ENCODE peak calls at places on chromosome 5, in four cellular contexts. L is A549, U is GM12878, S is ovary. Y is an unnamed sample.

GRCh38 chr5:61275841-61276240 is 56.2 kb upstream of the ZSWIM6 start:
- DNase-seq in L (peak), U (no peak), S (no peak), Y (no peak)

GRCh38 chr5:2996687-2997086 is 245.2 kb upstream of the IRX2 start:
- DNase-seq in L (no peak), U (no peak), S (no peak), Y (no peak)

GRCh38 chr5:67577424-67577823 is 380.8 kb upstream of the CD180 start:
- DNase-seq in L (no peak), U (no peak), S (no peak), Y (no peak)

GRCh38 chr5:156984064-156984463 is 21.0 kb upstream of the TIMD4 start:
- DNase-seq in L (no peak), U (no peak), S (no peak), Y (no peak)

GRCh38 chr5:151150484-151151262 is 6.9 kb downstream of the ANXA6 start:
- DNase-seq in L (no peak), U (peak), S (peak), Y (peak)

GRCh38 chr5:114055318-114055788 is 306.5 kb upstream of the KCNN2 start:
- DNase-seq in L (peak), U (no peak), S (peak), Y (peak)

GRCh38 chr5:171750316-171750788 is 35.3 kb upstream of the SMIM23 start:
- DNase-seq in L (peak), U (no peak), S (no peak), Y (peak)

GRCh38 chr5:168679515-168679920 is 100.3 kb upstream of the PANK3 start:
- DNase-seq in L (peak), U (peak), S (peak), Y (peak)

GRCh38 chr5:133049726-133050048 is 2.1 kb upstream of the HSPA4 start:
- DNase-seq in L (peak), U (no peak), S (no peak), Y (no peak)

GRCh38 chr5:6461006-6461405 is 12.3 kb downstream of the UBE2QL1 start:
- DNase-seq in L (no peak), U (no peak), S (no peak), Y (no peak)

GRCh38 chr5:10377081-10377480 is 23.6 kb downstream of the MARCHF6 start:
- DNase-seq in L (no peak), U (no peak), S (no peak), Y (no peak)

GRCh38 chr5:16550316-16550952 is 66.4 kb downstream of the RETREG1 start:
- DNase-seq in L (peak), U (no peak), S (no peak), Y (peak)

GRCh38 chr5:10724799-10725507 is 36.1 kb downstream of the DAP start:
- DNase-seq in L (peak), U (no peak), S (no peak), Y (peak)

GRCh38 chr5:140040358-140040757 is 2.7 kb downstream of the NRG2 start:
- DNase-seq in L (no peak), U (no peak), S (no peak), Y (no peak)

GRCh38 chr5:79318935-79319614 is 83.1 kb downstream of the JMY start:
- DNase-seq in L (peak), U (no peak), S (no peak), Y (no peak)

GRCh38 chr5:87751801-87752200 is 339.1 kb upstream of the CCNH start:
- DNase-seq in L (no peak), U (no peak), S (no peak), Y (no peak)

GRCh38 chr5:103424453-103425205 is 138.0 kb downstream of the NUDT12 start:
- DNase-seq in L (no peak), U (no peak), S (no peak), Y (no peak)

GRCh38 chr5:173514666-173515065 is 101.8 kb downstream of the BOD1 start:
- DNase-seq in L (no peak), U (no peak), S (no peak), Y (no peak)

GRCh38 chr5:14332038-14332631 is 189.0 kb downstream of the TRIO start:
- DNase-seq in L (no peak), U (no peak), S (no peak), Y (no peak)

GRCh38 chr5:36150676-36151433 is 832 bp downstream of the LMBRD2 start:
- DNase-seq in L (peak), U (no peak), S (peak), Y (peak)

GRCh38 chr5:57666582-57666981 is 184.0 kb upstream of the ACTBL2 start:
- DNase-seq in L (no peak), U (no peak), S (no peak), Y (no peak)

GRCh38 chr5:158236511-158237335 is 377.8 kb upstream of the CLINT1 start:
- DNase-seq in L (no peak), U (no peak), S (no peak), Y (no peak)

GRCh38 chr5:111635946-111636315 is 121.1 kb downstream of the NREP start:
- DNase-seq in L (no peak), U (no peak), S (no peak), Y (no peak)

GRCh38 chr5:181008136-181008535 is 19.5 kb downstream of the BTNL3 start:
- DNase-seq in L (no peak), U (no peak), S (no peak), Y (no peak)

GRCh38 chr5:40984884-40985283 is 75.6 kb downstream of the C7 start:
- DNase-seq in L (no peak), U (no peak), S (no peak), Y (no peak)

GRCh38 chr5:5077236-5077635 is 62.9 kb upstream of the ADAMTS16 start:
- DNase-seq in L (no peak), U (no peak), S (no peak), Y (no peak)

GRCh38 chr5:107598958-107599357 is 71.8 kb downstream of the EFNA5 start:
- DNase-seq in L (peak), U (no peak), S (no peak), Y (no peak)

GRCh38 chr5:97229196-97229595 is 46.1 kb upstream of the RIOK2 start:
- DNase-seq in L (no peak), U (no peak), S (no peak), Y (no peak)

GRCh38 chr5:14305045-14305444 is 161.9 kb downstream of the TRIO start:
- DNase-seq in L (peak), U (no peak), S (no peak), Y (no peak)

GRCh38 chr5:108382784-108383358 is 973 bp upstream of the FBXL17 start:
- DNase-seq in L (no peak), U (no peak), S (no peak), Y (no peak)

DNA sequence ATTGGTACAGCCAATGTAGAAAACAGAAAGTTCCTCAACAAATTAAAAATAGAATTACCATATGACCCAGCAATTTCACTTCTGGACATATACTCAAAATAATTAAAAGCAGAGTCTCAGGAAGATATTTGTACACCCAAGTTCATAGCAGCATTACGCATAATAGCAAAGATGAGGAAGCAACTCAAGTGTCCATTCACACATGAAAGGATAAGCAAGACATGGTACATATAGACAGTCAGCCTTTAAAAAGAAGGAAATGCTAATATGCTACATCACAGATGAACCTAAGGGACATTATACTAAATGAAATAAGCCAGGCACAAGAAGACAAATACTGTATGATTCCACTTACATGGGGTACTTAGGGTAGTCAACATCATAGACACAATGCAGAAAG is 76.7 kb downstream of the ANXA2R start:
- DNase-seq in L (no peak), U (no peak), S (no peak), Y (no peak)
- TF ChIP-seq POLR2A in L (no peak), U (no peak), S (no peak), Y (no peak)

GRCh38 chr5:68659876-68660275 is 433.9 kb upstream of the SLC30A5 start:
- DNase-seq in L (no peak), U (no peak), S (no peak), Y (no peak)

GRCh38 chr5:68658810-68659372 is 434.9 kb upstream of the SLC30A5 start:
- DNase-seq in L (no peak), U (no peak), S (no peak), Y (no peak)

GRCh38 chr5:68656936-68657857 is 436.6 kb upstream of the SLC30A5 start:
- DNase-seq in L (no peak), U (no peak), S (no peak), Y (no peak)

GRCh38 chr5:68662804-68663307 is 431.0 kb upstream of the SLC30A5 start:
- DNase-seq in L (no peak), U (no peak), S (no peak), Y (no peak)

GRCh38 chr5:68661237-68661636 is 432.6 kb upstream of the SLC30A5 start:
- DNase-seq in L (no peak), U (no peak), S (no peak), Y (peak)
- TF ChIP-seq CTCF in L (peak), U (peak), S (no peak), Y (peak)

GRCh38 chr5:143405747-143406098 is 2.2 kb upstream of the NR3C1 start:
- DNase-seq in L (no peak), U (no peak), S (no peak), Y (no peak)

GRCh38 chr5:143404416-143405062 is 1.1 kb upstream of the NR3C1 start:
- DNase-seq in L (peak), U (no peak), S (peak), Y (peak)

GRCh38 chr5:143403607-143404415 is at the start of gene NR3C1:
- DNase-seq in L (peak), U (no peak), S (peak), Y (peak)

GRCh38 chr5:143406408-143406807 is 2.9 kb upstream of the NR3C1 start:
- DNase-seq in L (no peak), U (no peak), S (no peak), Y (no peak)

GRCh38 chr5:143405063-143405746 is 1.7 kb upstream of the NR3C1 start:
- DNase-seq in L (peak), U (no peak), S (peak), Y (peak)
- TF ChIP-seq POLR2A in L (peak), U (peak), S (peak), Y (peak)

GRCh38 chr5:90793183-90793582 is 234.6 kb downstream of the ADGRV1 start:
- DNase-seq in L (no peak), U (no peak), S (no peak), Y (no peak)
- TF ChIP-seq CTCF in L (peak), U (no peak), S (no peak), Y (no peak)

DNA sequence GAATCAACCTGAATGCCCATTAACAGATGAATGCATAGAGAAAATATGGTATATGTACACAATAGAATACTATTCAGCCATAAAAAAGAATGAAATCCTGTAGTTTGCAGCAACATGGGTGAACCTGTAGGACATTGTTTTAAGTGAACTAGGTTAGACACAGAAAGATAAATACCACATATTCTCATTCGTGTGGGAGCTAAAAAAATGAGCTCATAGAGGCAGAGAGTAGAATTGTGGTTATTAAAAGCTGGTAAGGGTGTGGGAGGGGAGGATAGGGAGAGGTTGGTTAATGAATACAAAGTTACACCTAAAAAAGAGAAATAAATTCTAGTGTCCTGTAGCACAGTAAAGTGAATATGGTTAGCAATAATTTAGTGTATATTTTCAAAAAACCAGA is 23.5 kb downstream of the PTTG1 start:
- DNase-seq in L (no peak), U (no peak), S (no peak), Y (no peak)
- TF ChIP-seq POLR2A in L (no peak), U (no peak), S (no peak), Y (no peak)

GRCh38 chr5:122468351-122469111 is 156.5 kb downstream of the SNCAIP start:
- DNase-seq in L (no peak), U (no peak), S (no peak), Y (no peak)
- TF ChIP-seq CTCF in L (no peak), U (no peak), S (no peak), Y (no peak)

DNA sequence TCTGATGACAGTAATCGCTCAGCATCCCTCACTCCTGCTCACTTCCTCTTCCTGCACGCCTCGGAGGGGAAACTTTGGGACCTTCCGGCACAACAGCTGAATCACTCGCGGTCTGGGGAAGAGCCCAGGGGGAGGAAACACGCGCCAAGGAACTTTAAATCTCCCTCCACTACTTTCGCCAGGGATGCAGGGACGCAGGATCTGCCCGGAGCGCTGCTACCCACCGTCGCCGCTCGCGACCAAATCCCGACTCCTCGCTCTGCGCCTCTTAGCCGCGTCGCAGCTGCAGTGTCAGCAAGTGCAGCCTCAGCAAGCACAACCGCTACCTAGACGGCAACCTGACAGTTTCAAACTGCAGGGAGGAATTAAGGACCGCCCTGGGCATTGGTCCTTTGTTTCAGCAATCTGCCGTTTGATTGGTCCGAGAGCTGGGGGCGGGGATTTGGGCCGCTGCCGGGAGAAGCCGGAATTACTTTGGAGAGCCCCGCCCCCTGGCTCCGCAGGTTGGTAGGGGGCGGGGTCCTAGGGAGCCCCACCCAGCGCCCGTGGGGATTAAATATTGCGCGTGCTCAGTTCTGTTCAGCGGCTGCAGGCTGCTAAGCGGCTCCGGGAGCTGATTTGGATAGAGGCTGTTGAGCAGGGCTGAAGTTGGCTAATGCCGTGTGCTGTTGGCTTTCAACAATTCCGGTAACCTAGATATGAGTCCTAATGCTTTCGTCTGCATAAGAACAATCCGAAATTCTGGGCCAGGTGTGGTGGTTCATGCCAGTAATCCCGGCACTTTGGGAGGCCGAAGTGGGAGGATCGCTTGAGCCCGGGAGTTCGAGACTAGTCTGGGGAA is at the start of gene POC5:
- DNase-seq in L (peak), U (peak), S (peak), Y (peak)
- TF ChIP-seq POLR2A in L (peak), U (peak), S (peak), Y (no peak)

GRCh38 chr5:18105449-18105848 is 471.2 kb downstream of the TAF11L14 start:
- DNase-seq in L (no peak), U (no peak), S (no peak), Y (no peak)

GRCh38 chr5:18101532-18101931 is 467.3 kb downstream of the TAF11L14 start:
- DNase-seq in L (no peak), U (no peak), S (no peak), Y (no peak)

GRCh38 chr5:18102733-18103132 is 468.5 kb downstream of the TAF11L14 start:
- DNase-seq in L (no peak), U (no peak), S (no peak), Y (no peak)
- TF ChIP-seq CTCF in L (no peak), U (no peak), S (no peak), Y (no peak)

DNA sequence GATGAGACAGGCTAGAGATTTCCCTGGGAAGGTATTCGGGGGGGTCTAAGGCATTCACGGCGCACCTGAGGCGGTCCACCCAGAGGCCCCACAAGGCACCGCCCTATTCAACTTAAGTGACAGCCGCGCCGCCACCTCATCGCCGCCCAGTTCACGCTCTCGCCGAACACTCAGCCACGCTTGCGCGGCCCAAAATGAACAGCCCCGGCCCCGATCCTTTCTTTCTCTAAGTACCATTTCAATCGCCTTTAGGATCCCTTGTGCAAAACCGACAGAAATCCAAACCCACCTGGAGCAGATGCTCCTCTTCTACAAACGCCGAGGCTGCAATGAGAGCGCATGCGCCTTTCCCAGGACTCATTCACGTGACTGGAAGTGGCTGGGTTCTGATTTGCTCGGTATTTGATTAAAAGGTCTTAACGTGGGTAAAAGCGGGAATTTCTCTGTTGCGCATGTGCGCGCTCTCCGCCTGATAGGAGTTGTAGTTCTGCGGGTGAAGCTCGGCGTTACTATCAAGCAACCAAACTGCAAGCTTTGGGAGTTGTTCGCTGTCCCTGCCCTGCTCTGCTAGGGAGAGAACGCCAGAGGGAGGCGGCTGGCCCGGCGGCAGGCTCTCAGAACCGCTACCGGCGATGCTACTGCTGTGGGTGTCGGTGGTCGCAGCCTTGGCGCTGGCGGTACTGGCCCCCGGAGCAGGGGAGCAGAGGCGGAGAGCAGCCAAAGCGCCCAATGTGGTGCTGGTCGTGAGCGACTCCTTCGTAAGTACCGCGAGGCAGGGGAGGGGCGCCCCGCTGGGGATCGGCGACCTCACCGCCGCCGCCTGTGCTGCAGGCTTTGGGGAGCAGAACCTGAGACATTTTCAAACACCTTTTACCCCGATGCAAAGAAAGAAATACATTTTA is at the start of the genes ARSK and SKIC3:
- DNase-seq in L (peak), U (peak), S (peak), Y (peak)
- TF ChIP-seq POLR2A in L (peak), U (peak), S (peak), Y (no peak)

DNA sequence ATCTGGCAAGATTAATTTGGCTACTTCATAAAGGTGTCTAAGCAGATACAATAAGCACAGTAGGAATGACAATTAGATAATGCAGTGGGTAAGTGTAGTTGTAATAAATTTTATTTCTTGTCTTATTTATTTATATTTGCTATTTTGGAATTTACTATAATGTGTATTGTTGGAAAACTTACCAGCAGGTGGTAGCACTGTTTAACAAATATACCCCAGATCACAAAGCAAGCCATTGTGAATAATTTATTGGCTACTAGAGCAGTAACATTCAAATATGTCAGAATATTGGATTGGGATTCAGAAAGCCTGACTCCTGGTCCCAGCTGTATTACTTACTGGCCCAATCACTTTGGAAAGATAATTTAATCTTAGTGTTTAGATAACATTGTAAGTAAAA is 78.0 kb downstream of the ISOC1 start:
- DNase-seq in L (peak), U (no peak), S (no peak), Y (no peak)
- TF ChIP-seq CTCF in L (peak), U (no peak), S (no peak), Y (no peak)